ENCODE peak calls at places on chromosomes 1 and 21, in six cellular contexts. P is IMR-90, E is HCT116, H is left ventricle myocardium inferior, X is fibroblast of villous mesenchyme, R is AG10803. U is an unnamed sample.

GRCh38 chr1:13731897-13732296 is 31.9 kb downstream of the PRDM2 start:
- DNase-seq in H (no peak), X (no peak), E (no peak), P (no peak), R (no peak), U (no peak)

GRCh38 chr1:66182551-66183178 is 351.3 kb upstream of the SGIP1 start:
- DNase-seq in H (no peak), R (peak; percentile 80), P (peak; percentile 81), E (no peak), X (peak; percentile 77), U (no peak)

GRCh38 chr21:39529026-39529425 is 77.3 kb downstream of the SH3BGR start:
- DNase-seq in H (no peak), X (no peak), P (no peak), R (no peak), E (no peak), U (no peak)

GRCh38 chr1:211541715-211542477 is 37.1 kb downstream of the SLC30A1 start:
- DNase-seq in E (no peak), P (peak; percentile 41), R (no peak), H (no peak), X (peak; percentile 14), U (no peak)

GRCh38 chr1:233294991-233295774 is at the start of gene PCNX2:
- DNase-seq in H (no peak), P (peak; percentile 74), X (peak; percentile 59), R (peak; percentile 60), E (peak; percentile 33), U (peak; percentile 28)

GRCh38 chr1:114298059-114298458 is 144.4 kb upstream of the SYT6 start:
- DNase-seq in X (no peak), E (no peak), R (no peak), P (no peak), H (no peak), U (no peak)

GRCh38 chr1:57623791-57624538 is 200.1 kb upstream of the DAB1 start:
- DNase-seq in E (no peak), P (no peak), R (no peak), X (no peak), H (no peak), U (no peak)

GRCh38 chr21:33418686-33419085 is 15.5 kb downstream of the IFNGR2 start:
- DNase-seq in E (no peak), H (peak; percentile 73), P (no peak), R (peak; percentile 79), X (no peak), U (peak; percentile 55)

GRCh38 chr21:24594082-24594481 is 1013.2 kb downstream of the MRPL39 start:
- DNase-seq in P (no peak), X (no peak), R (no peak), H (no peak), E (no peak), U (no peak)

GRCh38 chr1:161044908-161045748 is 649 bp downstream of the USF1 start:
- DNase-seq in X (peak; percentile 78), R (peak; percentile 54), P (peak; percentile 58), E (no peak), H (peak; percentile 61), U (peak; percentile 57)

GRCh38 chr1:79100385-79100784 is 93.9 kb upstream of the ADGRL4 start:
- DNase-seq in H (no peak), X (peak; percentile 35), R (peak; percentile 76), P (peak; percentile 87), E (no peak), U (no peak)

GRCh38 chr1:206508130-206508884 is 976 bp downstream of the RASSF5 start:
- DNase-seq in X (no peak), H (no peak), P (no peak), E (no peak), R (peak; percentile 18), U (no peak)

GRCh38 chr1:42975561-42976225 is 17.0 kb upstream of the SLC2A1 start:
- DNase-seq in E (no peak), R (no peak), X (no peak), H (no peak), P (no peak), U (no peak)

GRCh38 chr1:109201123-109201703 is 12.5 kb upstream of the SARS1 start:
- DNase-seq in P (peak; percentile 96), X (peak; percentile 63), R (peak; percentile 83), E (no peak), H (no peak), U (no peak)

GRCh38 chr1:2372551-2373490 is 18.5 kb downstream of the MORN1 start:
- DNase-seq in R (no peak), H (peak; percentile 9), P (no peak), E (no peak), X (no peak), U (no peak)

GRCh38 chr1:4527819-4528218 is 126.6 kb upstream of the AJAP1 start:
- DNase-seq in E (no peak), R (no peak), H (no peak), X (no peak), P (no peak), U (no peak)

GRCh38 chr21:22263890-22264289 is 1265.7 kb downstream of the NCAM2 start:
- DNase-seq in E (no peak), H (no peak), P (no peak), R (no peak), X (no peak), U (no peak)

GRCh38 chr1:155130272-155131006 is 2.8 kb downstream of the EFNA1 start:
- DNase-seq in P (no peak), X (no peak), R (no peak), H (no peak), E (no peak), U (no peak)

GRCh38 chr1:155127672-155128468 is at the start of gene EFNA1:
- DNase-seq in E (no peak), H (peak; percentile 75), R (no peak), X (peak; percentile 16), P (no peak), U (peak; percentile 81)

GRCh38 chr1:155127105-155127671 is 488 bp upstream of the EFNA1 start:
- DNase-seq in P (peak; percentile 57), H (peak; percentile 48), E (no peak), X (peak; percentile 51), R (peak; percentile 16), U (peak; percentile 63)

GRCh38 chr1:155128469-155128754 is 736 bp downstream of the EFNA1 start:
- DNase-seq in X (no peak), H (no peak), P (no peak), R (no peak), E (no peak), U (no peak)

GRCh38 chr1:155128755-155129473 is 1.2 kb downstream of the EFNA1 start:
- DNase-seq in P (no peak), X (no peak), H (peak; percentile 51), E (no peak), R (no peak), U (peak; percentile 77)
- H3K4me3 ChIP-seq in P (no peak overlapping the region), X (no peak overlapping the region), H (peak overlapping the region; percentile 87), E (peak overlapping the region; percentile 97), R (no peak overlapping the region), U (peak overlapping the region; percentile 91)

GRCh38 chr1:151056574-151056973 is 2.8 kb downstream of the CDC42SE1 start:
- DNase-seq in R (no peak), X (no peak), H (no peak), E (no peak), P (no peak), U (no peak)

GRCh38 chr1:151054971-151055547 is 4.4 kb downstream of the CDC42SE1 start:
- DNase-seq in H (no peak), X (no peak), E (no peak), P (no peak), R (no peak), U (no peak)

GRCh38 chr1:151058682-151059341 is 610 bp downstream of the CDC42SE1 start:
- DNase-seq in P (peak; percentile 19), E (no peak), R (peak; percentile 15), X (peak; percentile 48), H (no peak), U (peak; percentile 21)

GRCh38 chr1:151055581-151055980 is 3.8 kb downstream of the CDC42SE1 start:
- DNase-seq in R (no peak), E (no peak), H (no peak), P (no peak), X (no peak), U (no peak)

GRCh38 chr1:151056149-151056548 is 3.3 kb downstream of the CDC42SE1 start:
- DNase-seq in P (no peak), R (no peak), E (no peak), X (no peak), H (no peak), U (no peak)
- H3K4me3 ChIP-seq in P (no peak overlapping the region), R (no peak overlapping the region), E (no peak overlapping the region), X (no peak overlapping the region), H (peak overlapping the region; percentile 92), U (no peak overlapping the region)

GRCh38 chr1:46484783-46485490 is 4.7 kb upstream of the DMBX1 start:
- DNase-seq in E (no peak), X (no peak), R (no peak), H (no peak), P (no peak), U (no peak)

GRCh38 chr1:46487818-46488218 is 1.8 kb upstream of the DMBX1 start:
- DNase-seq in R (no peak), E (no peak), X (no peak), H (no peak), P (no peak), U (no peak)

GRCh38 chr1:46486432-46487015 is 3.1 kb upstream of the DMBX1 start:
- DNase-seq in R (no peak), P (no peak), E (no peak), X (no peak), H (no peak), U (no peak)

GRCh38 chr1:46483597-46483996 is 6.0 kb upstream of the DMBX1 start:
- DNase-seq in P (no peak), H (no peak), E (no peak), R (no peak), X (no peak), U (no peak)

DNA sequence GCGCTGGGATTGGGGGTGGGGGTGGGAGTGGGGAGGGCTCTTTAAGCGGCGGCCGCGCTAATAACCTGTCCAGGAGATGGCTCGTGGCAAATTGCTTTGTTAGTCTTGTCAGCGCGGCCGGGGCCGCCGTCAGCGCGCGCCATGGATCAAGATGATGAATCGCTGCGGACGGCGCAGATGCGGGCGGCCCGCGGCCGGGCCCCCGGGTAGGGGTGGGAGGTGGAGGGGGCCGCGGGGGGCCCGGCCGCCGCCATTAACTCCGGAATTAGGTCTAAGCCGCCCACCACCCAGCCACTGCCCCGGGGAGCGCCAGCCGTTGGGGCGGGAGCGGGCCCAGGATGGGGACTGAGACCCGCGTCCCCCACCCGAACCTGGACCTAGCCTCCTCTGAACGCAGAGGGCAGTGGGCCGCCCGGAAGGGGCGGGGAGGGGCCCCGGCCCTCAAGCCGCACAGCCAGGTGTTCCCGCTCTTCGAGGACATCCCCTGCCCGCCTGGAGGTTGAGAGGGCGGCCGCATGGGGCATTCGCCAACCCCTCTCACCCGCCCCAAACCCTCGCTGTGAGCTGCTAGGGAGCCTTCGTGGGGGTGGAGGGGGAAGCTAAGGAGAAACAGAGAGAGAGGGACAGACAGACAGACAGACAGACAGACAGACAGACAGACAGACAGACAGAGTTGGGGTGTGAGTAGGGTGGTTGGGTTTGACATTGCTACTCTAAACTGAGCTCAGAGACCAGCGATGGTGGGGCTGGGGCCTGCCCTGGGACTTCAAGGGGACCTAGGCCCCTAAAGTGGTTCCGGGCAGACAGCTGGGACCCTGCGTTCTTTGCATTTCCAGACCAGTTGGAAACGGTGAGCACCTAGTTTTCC is 3.8 kb upstream of the DMBX1 start:
- DNase-seq in H (no peak), P (no peak), X (no peak), E (no peak), R (no peak), U (no peak)
- H3K4me3 ChIP-seq in H (no peak overlapping the region), P (no peak overlapping the region), X (no peak overlapping the region), E (no peak overlapping the region), R (no peak overlapping the region), U (no peak overlapping the region)

DNA sequence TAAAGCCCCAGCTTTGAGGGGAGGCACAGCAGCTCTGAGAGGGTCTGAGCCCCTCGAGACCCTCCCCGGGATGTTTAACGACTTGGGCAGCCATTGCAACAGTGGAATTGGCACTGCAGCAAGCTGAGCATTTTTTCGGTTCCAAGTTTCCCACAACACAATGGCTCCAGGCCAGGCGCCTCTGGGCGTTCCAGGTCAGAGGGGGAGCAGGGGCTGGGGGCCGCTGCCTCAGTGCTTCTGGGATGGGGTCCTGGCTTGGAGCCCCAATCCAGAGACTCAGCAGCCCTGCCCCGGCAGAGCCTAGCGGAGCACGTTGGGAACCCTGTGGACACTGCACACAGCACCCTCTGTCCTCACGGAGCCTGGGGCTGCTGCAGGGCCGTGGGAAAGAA is 50.0 kb downstream of the COL18A1 start:
- DNase-seq in P (no peak), X (no peak), H (peak; percentile 22), R (peak; percentile 34), E (no peak), U (peak; percentile 37)
- H3K4me3 ChIP-seq in P (no peak overlapping the region), X (no peak overlapping the region), H (peak overlapping the region; percentile 62), R (peak overlapping the region; percentile 39), E (no peak overlapping the region), U (peak overlapping the region; percentile 48)

U was measured in heart right ventricle.